ENCODE peak calls at places on chromosomes 1 and 21, in ten cellular contexts. I is heart left ventricle, S is heart right ventricle, H is uterus, U is IMR-90, W is mammary epithelial cell, M is AG09309, B is AG10803, J is astrocyte of the spinal cord, Y is AG04450. Q is an unnamed sample.
A peak's percentile ranks its signal among the peaks of the same experiment; 100 is the strongest.

GRCh38 chr1:109249654-109250401 is 489 bp downstream of the CELSR2 start:
- DNase-seq in I (no peak), S (no peak), H (no peak), U (no peak), W (no peak), M (no peak), B (no peak), J (no peak), Y (no peak), Q (no peak)

GRCh38 chr1:100070201-100070939 is 62.4 kb downstream of the SASS6 start:
- DNase-seq in I (no peak), S (no peak), H (no peak), U (no peak), W (no peak), M (no peak), B (no peak), J (no peak), Y (no peak), Q (no peak)

GRCh38 chr1:156385534-156386031 is 16.6 kb downstream of the RHBG start:
- DNase-seq in I (peak; percentile 40), S (peak; percentile 54), H (peak; percentile 56), U (peak; percentile 68), W (peak; percentile 32), M (peak; percentile 21), B (peak; percentile 60), J (peak; percentile 47), Y (peak; percentile 33), Q (peak; percentile 69)

GRCh38 chr1:7885513-7886298 is 32.8 kb upstream of the UTS2 start:
- DNase-seq in I (no peak), S (no peak), H (peak; percentile 20), U (no peak), W (peak; percentile 56), M (no peak), B (no peak), J (no peak), Y (no peak), Q (no peak)

GRCh38 chr1:67973061-67973460 is 77.4 kb downstream of the DIRAS3 start:
- DNase-seq in I (no peak), S (no peak), H (no peak), U (peak; percentile 16), W (no peak), M (no peak), B (no peak), J (peak; percentile 31), Y (no peak), Q (no peak)

GRCh38 chr1:53869454-53870117 is 20.0 kb downstream of the YIPF1 start:
- DNase-seq in I (no peak), S (no peak), H (no peak), U (no peak), W (no peak), M (no peak), B (no peak), J (no peak), Y (no peak), Q (no peak)

GRCh38 chr1:212566522-212567479 is 41.8 kb upstream of the ATF3 start:
- DNase-seq in I (no peak), S (peak; percentile 39), H (peak; percentile 53), U (peak; percentile 90), W (peak; percentile 82), M (no peak), B (peak; percentile 66), J (peak; percentile 78), Y (peak; percentile 56), Q (peak; percentile 60)

GRCh38 chr1:98672184-98672583 is 10.7 kb downstream of the SNX7 start:
- DNase-seq in I (no peak), S (no peak), H (no peak), U (no peak), W (no peak), M (no peak), B (no peak), J (no peak), Y (no peak), Q (no peak)

GRCh38 chr21:24260751-24261150 is 1346.5 kb downstream of the MRPL39 start:
- DNase-seq in I (no peak), S (no peak), H (no peak), U (no peak), W (no peak), M (no peak), B (no peak), J (no peak), Y (no peak), Q (no peak)

GRCh38 chr1:168455764-168456163 is 88.0 kb downstream of the XCL2 start:
- DNase-seq in I (no peak), S (no peak), H (no peak), U (peak; percentile 44), W (peak; percentile 57), M (no peak), B (peak; percentile 38), J (no peak), Y (no peak), Q (no peak)

GRCh38 chr1:98693385-98693784 is 31.9 kb downstream of the SNX7 start:
- DNase-seq in I (no peak), S (no peak), H (no peak), U (no peak), W (no peak), M (no peak), B (no peak), J (no peak), Y (no peak), Q (no peak)

GRCh38 chr1:245999697-246000637 is 507.1 kb downstream of the SMYD3 start:
- DNase-seq in I (no peak), S (no peak), H (no peak), U (no peak), W (no peak), M (no peak), B (no peak), J (no peak), Y (no peak), Q (no peak)

GRCh38 chr1:8004113-8004802 is 21.9 kb downstream of the ERRFI1 start:
- DNase-seq in I (no peak), S (no peak), H (no peak), U (no peak), W (peak; percentile 78), M (no peak), B (peak; percentile 50), J (no peak), Y (no peak), Q (no peak)

GRCh38 chr1:156319664-156320063 is 18.4 kb downstream of the CCT3 start:
- DNase-seq in I (no peak), S (no peak), H (no peak), U (peak; percentile 34), W (no peak), M (no peak), B (peak; percentile 38), J (peak; percentile 36), Y (no peak), Q (peak; percentile 56)

GRCh38 chr1:156659672-156659993 is 17.6 kb downstream of the NES start:
- DNase-seq in I (no peak), S (no peak), H (no peak), U (no peak), W (no peak), M (no peak), B (no peak), J (no peak), Y (no peak), Q (no peak)

GRCh38 chr21:38938343-38938742 is 132.6 kb downstream of the ETS2 start:
- DNase-seq in I (no peak), S (no peak), H (no peak), U (peak; percentile 49), W (no peak), M (no peak), B (peak; percentile 32), J (no peak), Y (no peak), Q (no peak)

GRCh38 chr1:53543130-53543770 is 84.1 kb downstream of the DMRTB1 start:
- DNase-seq in I (no peak), S (no peak), H (no peak), U (no peak), W (no peak), M (no peak), B (peak; percentile 18), J (no peak), Y (no peak), Q (no peak)

GRCh38 chr1:20715406-20715805 is 2.4 kb downstream of the KIF17 start:
- DNase-seq in I (no peak), S (no peak), H (no peak), U (no peak), W (no peak), M (no peak), B (no peak), J (no peak), Y (no peak), Q (no peak)
- H3K4me3 ChIP-seq in I (no peak overlapping the region), S (no peak overlapping the region), H (no peak overlapping the region), U (no peak overlapping the region), W (no peak overlapping the region), M (no peak overlapping the region), B (no peak overlapping the region), J (no peak overlapping the region), Y (no peak overlapping the region), Q (no peak overlapping the region)

GRCh38 chr1:203148127-203148526 is 20.6 kb downstream of the ADORA1 start:
- DNase-seq in I (no peak), S (no peak), H (no peak), U (no peak), W (no peak), M (no peak), B (no peak), J (no peak), Y (no peak), Q (no peak)
- TF ChIP-seq CTCF in I (peak; percentile 9), S (no peak), H (no peak), U (peak; percentile 13), W (peak; percentile 60), M (peak; percentile 29), B (peak; percentile 30), J (peak; percentile 37), Y (no peak), Q (peak; percentile 32)

DNA sequence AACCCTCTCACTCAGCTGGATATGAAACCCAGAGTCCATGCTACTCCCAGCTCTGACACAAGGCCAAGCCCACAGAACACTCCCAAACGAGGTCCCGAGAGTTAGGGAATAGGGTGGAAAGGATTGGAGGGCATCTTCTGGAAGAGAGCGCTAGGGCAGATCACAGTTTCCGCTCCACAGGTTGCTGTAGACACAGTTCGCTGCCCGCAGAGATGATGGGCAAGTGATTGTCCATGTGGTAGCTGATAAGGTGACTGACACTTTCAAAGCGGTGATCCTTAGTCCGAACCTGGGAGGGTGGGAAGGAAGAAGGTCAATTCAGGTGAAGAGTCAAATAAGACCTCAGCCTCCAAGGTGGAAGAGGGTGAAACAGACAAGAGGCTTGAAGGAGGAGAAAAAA is 2.1 kb upstream of the PYGO2 start:
- DNase-seq in I (no peak), S (no peak), H (no peak), U (no peak), W (no peak), M (no peak), B (no peak), J (no peak), Y (no peak), Q (no peak)
- H3K4me3 ChIP-seq in I (no peak overlapping the region), S (no peak overlapping the region), H (no peak overlapping the region), U (no peak overlapping the region), W (no peak overlapping the region), M (no peak overlapping the region), B (no peak overlapping the region), J (no peak overlapping the region), Y (no peak overlapping the region), Q (no peak overlapping the region)

DNA sequence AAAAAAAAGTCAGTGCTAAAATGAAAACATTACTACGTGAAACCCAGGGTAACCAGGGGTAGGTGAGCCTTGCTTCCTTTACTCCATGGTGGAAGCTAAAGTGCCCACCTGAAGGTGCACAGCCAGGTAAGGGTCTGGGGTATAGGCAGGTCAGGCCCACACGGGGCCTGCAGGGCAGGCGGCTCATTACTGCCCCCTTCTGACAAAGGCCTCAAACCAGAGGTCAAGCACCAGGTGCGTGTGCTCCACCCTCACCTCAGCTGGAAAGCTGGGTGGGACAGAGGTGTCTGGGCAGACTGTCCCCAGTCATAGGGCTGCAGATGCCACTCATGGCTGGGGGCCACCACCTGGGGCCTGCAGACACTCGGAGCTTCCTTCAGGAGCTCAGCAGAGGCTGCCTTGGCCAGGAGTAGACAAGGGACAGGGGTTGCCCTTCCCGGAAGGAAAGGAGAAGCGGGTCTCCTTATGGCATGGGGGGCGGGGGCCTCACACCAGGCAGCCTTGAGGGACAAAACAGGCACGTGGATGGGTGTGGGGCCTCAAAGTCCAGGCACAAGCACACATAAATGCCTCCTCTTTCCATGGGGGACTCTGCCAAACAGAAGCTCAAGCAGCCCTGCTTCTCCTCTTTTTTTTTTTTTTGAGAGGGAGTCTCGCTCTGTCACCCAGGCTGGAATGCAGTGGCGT is 36.2 kb downstream of the ACOT7 start:
- DNase-seq in I (peak; percentile 23), S (no peak), H (no peak), U (no peak), W (no peak), M (no peak), B (no peak), J (no peak), Y (no peak), Q (no peak)
- TF ChIP-seq CTCF in I (no peak), S (peak; percentile 14), H (no peak), U (no peak), W (no peak), M (peak; percentile 5), B (no peak), J (peak; percentile 23), Y (peak; percentile 2), Q (no peak)

Q was measured in fibroblast of the aortic adventitia.